ENCODE peak calls at places on chromosomes 16 and 17, in four cellular contexts. I, B, D and G are unnamed samples.

GRCh38 chr16:15493416-15494181 is 59.2 kb downstream of the BMERB1 start:
- DNase-seq in D (no peak), B (no peak), I (no peak), G (peak; percentile 81)

GRCh38 chr16:85943702-85944101 is 44.7 kb downstream of the IRF8 start:
- DNase-seq in I (no peak), D (no peak), B (no peak), G (no peak)

GRCh38 chr16:57325458-57325857 is 33.1 kb upstream of the CCL22 start:
- DNase-seq in B (no peak), I (no peak), D (no peak), G (no peak)

GRCh38 chr16:82185012-82185411 is 15.0 kb upstream of the MPHOSPH6 start:
- DNase-seq in I (no peak), B (no peak), D (no peak), G (no peak)

GRCh38 chr16:1674751-1675664 is 3.1 kb upstream of the JPT2 start:
- DNase-seq in B (peak; percentile 85), I (peak; percentile 27), D (peak; percentile 79), G (peak; percentile 66)

GRCh38 chr16:67893791-67894399 is 841 bp downstream of the PSKH1 start:
- DNase-seq in D (no peak), B (no peak), I (no peak), G (no peak)

GRCh38 chr16:57167951-57168350 is 17.9 kb downstream of the PSME3IP1 start:
- DNase-seq in I (peak; percentile 29), B (peak; percentile 56), D (peak; percentile 45), G (peak; percentile 60)

GRCh38 chr17:12765544-12765943 is 23.8 kb upstream of the ARHGAP44 start:
- DNase-seq in D (peak; percentile 39), B (peak; percentile 67), I (peak; percentile 78), G (peak; percentile 68)

GRCh38 chr17:21044971-21045370 is 2.2 kb upstream of the USP22 start:
- DNase-seq in D (no peak), I (no peak), B (no peak), G (no peak)